ENCODE peak calls at places on chromosomes 1 and 21, in eight cellular contexts. E is ovary, P is tibial nerve, I is sigmoid colon, K is transverse colon, N is HepG2, J is stomach, O is esophagus muscularis mucosa. R is an unnamed sample.

GRCh38 chr1:109799445-109799844 is 35.7 kb upstream of the EPS8L3 start:
- DNase-seq in E (no peak), N (no peak), O (no peak), K (no peak), J (peak; percentile 4), I (no peak), P (no peak), R (no peak)

GRCh38 chr21:41501919-41502318 is 6.0 kb downstream of the TMPRSS2 start:
- DNase-seq in I (no peak), J (no peak), O (no peak), P (no peak), K (no peak), E (no peak), N (no peak), R (no peak)

GRCh38 chr1:52554267-52554640 is 1.4 kb upstream of the TUT4 start:
- DNase-seq in N (no peak), J (no peak), E (no peak), K (no peak), O (no peak), I (no peak), P (no peak), R (no peak)

GRCh38 chr1:180166436-180166800 is 11.7 kb downstream of the QSOX1 start:
- DNase-seq in E (no peak), P (no peak), O (no peak), K (no peak), N (no peak), J (no peak), I (no peak), R (no peak)

GRCh38 chr1:151372411-151372934 is at the start of gene SELENBP1:
- DNase-seq in P (peak; percentile 86), J (peak; percentile 96), I (peak; percentile 96), E (peak; percentile 89), O (no peak), K (peak; percentile 94), N (peak; percentile 81), R (peak; percentile 91)

GRCh38 chr1:16043521-16043920 is at the start of gene CLCNKB:
- DNase-seq in K (peak; percentile 51), E (peak; percentile 67), I (no peak), O (no peak), J (peak; percentile 34), N (no peak), P (no peak), R (no peak)

GRCh38 chr1:85333186-85333585 is 56.8 kb upstream of the BCL10 start:
- DNase-seq in E (no peak), P (no peak), N (no peak), O (no peak), J (no peak), I (no peak), K (no peak), R (no peak)

GRCh38 chr1:83637586-83637985 is 361.3 kb downstream of the TTLL7 start:
- DNase-seq in O (no peak), J (no peak), P (no peak), I (no peak), K (no peak), E (no peak), N (no peak), R (no peak)

GRCh38 chr1:192270398-192270797 is 46.4 kb upstream of the RGS21 start:
- DNase-seq in E (no peak), P (no peak), J (no peak), I (no peak), O (no peak), N (no peak), K (no peak), R (no peak)

GRCh38 chr1:119048624-119049404 is 60.7 kb upstream of the TBX15 start:
- DNase-seq in I (no peak), J (no peak), P (no peak), N (no peak), K (no peak), E (no peak), O (no peak), R (peak; percentile 49)

GRCh38 chr1:225479996-225480720 is 52.3 kb upstream of the LBR start:
- DNase-seq in K (no peak), J (no peak), I (peak; percentile 58), O (no peak), E (no peak), P (no peak), N (no peak), R (no peak)
- TF ChIP-seq EP300 in K (no peak), J (no peak), I (no peak), O (no peak), E (no peak), P (no peak), N (no peak), R (no peak)

GRCh38 chr1:29824025-29824424 is 587.7 kb downstream of the PTPRU start:
- DNase-seq in J (peak; percentile 4), E (no peak), P (no peak), N (no peak), I (no peak), O (peak; percentile 84), K (no peak), R (no peak)
- H3K4me3 ChIP-seq in J (no peak overlapping the region), E (no peak overlapping the region), P (no peak overlapping the region), N (no peak overlapping the region), I (no peak overlapping the region), O (no peak overlapping the region), K (no peak overlapping the region), R (no peak overlapping the region)

GRCh38 chr1:210681158-210681557 is 352.5 kb downstream of the HHAT start:
- DNase-seq in O (no peak), J (no peak), K (no peak), I (no peak), E (no peak), N (no peak), P (no peak), R (no peak)
- TF ChIP-seq EP300 in O (no peak), J (no peak), K (no peak), I (no peak), E (no peak), N (no peak), P (no peak), R (no peak)

DNA sequence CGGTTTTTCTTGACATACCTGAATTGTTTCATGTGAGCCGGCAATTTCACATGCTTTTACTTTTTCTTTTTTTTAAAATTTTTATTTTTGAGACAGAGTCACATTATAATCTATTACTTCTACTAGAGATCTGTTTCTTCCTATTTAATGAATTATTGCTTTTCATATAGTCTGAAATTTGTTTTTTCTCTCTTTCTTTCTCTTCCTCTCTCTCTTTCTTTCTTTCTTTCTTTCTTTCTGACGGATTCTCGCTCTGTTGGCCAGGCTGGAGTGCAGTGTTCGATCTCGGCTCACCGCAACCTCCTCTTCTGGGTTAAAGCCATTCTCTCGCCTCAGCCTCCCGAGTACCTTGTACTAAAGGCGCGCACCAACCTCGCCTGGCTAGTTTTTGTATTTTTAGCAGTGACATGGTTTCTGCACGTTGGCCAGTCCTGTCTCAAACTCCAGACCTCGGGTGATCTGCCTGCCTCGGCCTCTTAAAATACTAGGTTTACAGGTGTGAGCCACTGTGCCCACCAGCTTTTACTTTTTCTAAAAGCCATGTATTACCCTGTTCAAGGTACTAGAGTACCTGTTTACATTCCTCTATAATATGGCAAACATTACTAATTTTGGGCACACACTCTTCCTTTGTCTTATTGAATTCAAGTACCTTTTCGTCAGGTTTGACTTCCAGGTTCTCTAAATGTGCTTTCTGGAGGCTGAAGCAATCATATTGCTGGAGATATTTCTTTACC is 86.5 kb upstream of the RHOU start:
- DNase-seq in N (no peak), J (no peak), E (peak; percentile 39), I (no peak), P (no peak), K (no peak), O (peak; percentile 64), R (no peak)
- H3K4me3 ChIP-seq in N (peak overlapping the region; percentile 64), J (no peak overlapping the region), E (peak overlapping the region; percentile 42), I (no peak overlapping the region), P (no peak overlapping the region), K (no peak overlapping the region), O (no peak overlapping the region), R (peak overlapping the region; percentile 38)

GRCh38 chr1:232432313-232432712 is 197.6 kb downstream of the SIPA1L2 start:
- DNase-seq in P (no peak), J (no peak), O (no peak), I (no peak), N (no peak), E (no peak), K (no peak), R (no peak)

GRCh38 chr1:232439011-232439410 is 190.9 kb downstream of the SIPA1L2 start:
- DNase-seq in K (no peak), J (no peak), N (no peak), E (no peak), O (peak; percentile 84), I (no peak), P (no peak), R (peak; percentile 62)

GRCh38 chr1:232437510-232437909 is 192.4 kb downstream of the SIPA1L2 start:
- DNase-seq in J (no peak), E (no peak), O (peak; percentile 66), P (no peak), I (no peak), K (no peak), N (no peak), R (no peak)

GRCh38 chr1:232438476-232438875 is 191.5 kb downstream of the SIPA1L2 start:
- DNase-seq in J (no peak), I (no peak), E (no peak), N (no peak), O (peak; percentile 66), P (no peak), K (no peak), R (no peak)

GRCh38 chr1:232435746-232436145 is 194.2 kb downstream of the SIPA1L2 start:
- DNase-seq in P (no peak), K (no peak), I (peak; percentile 76), N (no peak), O (no peak), E (peak; percentile 70), J (no peak), R (no peak)
- TF ChIP-seq EP300 in P (no peak), K (no peak), I (no peak), N (no peak), O (no peak), E (no peak), J (no peak), R (no peak)

DNA sequence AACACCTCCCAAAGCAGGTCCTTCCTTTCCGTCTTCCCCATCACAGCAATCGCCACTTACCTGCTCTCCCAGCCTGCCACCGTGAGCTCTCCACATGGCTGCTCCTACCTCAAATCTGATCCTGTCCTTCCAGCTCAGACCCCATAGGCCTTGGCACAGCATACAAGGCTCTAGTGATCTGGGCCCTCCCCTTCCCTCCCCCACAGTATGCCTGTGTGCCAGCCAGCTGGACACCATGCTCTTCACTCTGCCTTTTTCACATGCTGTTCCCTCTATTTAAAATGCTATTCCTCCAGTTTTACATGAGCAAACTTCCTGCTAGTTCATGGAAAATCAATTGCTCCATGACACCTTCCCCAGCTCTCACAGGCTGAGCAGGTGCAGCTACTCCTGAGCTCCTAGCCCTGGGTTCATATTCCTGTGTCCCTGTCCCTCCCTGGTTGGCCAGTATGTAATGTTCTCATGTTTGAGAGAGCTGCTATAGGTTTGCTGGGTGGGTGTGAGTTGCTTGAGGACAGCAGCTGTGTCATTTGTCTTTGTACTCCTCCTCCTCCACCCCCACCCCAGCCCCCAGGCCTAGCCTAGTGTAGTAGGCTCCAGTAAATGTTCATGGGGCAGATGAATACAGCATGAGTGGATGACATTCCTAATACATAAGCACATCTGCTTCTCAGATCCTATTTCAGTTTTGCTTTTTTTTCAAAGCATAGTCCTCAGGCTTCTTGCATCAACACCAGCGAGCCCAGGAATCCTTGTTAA is 6.3 kb upstream of the TNNT2 start:
- DNase-seq in J (no peak), O (no peak), N (no peak), I (no peak), K (no peak), E (no peak), P (no peak), R (no peak)
- H3K4me3 ChIP-seq in J (no peak overlapping the region), O (no peak overlapping the region), N (no peak overlapping the region), I (no peak overlapping the region), K (no peak overlapping the region), E (no peak overlapping the region), P (no peak overlapping the region), R (no peak overlapping the region)

GRCh38 chr1:81802601-81803422 is 2.1 kb downstream of the ADGRL2 start:
- DNase-seq in K (peak; percentile 33), P (peak; percentile 51), J (peak; percentile 69), E (peak; percentile 88), I (peak; percentile 85), N (no peak), O (no peak), R (peak; percentile 92)
- TF ChIP-seq EP300 in K (no peak), P (peak; percentile 27), J (no peak), E (no peak), I (no peak), N (no peak), O (no peak), R (no peak)